ENCODE peak calls at places on chromosomes 7 and 10, in seven cellular contexts. H is GM23338, A is hepatocyte, F is SK-N-SH, N is PC-3, J is MM.1S, E is HCT116. P is an unnamed sample.

GRCh38 chr10:84026821-84027257 is 112.5 kb upstream of the GHITM start:
- DNase-seq in A (peak; percentile 34), H (peak; percentile 73), J (no peak), E (peak; percentile 7), F (peak; percentile 35), N (peak; percentile 20), P (peak; percentile 30)

GRCh38 chr7:36045830-36046341 is 107.2 kb upstream of the EEPD1 start:
- DNase-seq in N (no peak), F (no peak), H (peak; percentile 29), E (no peak), J (no peak), A (no peak), P (no peak)

GRCh38 chr10:44063686-44064085 is 321.2 kb downstream of the CXCL12 start:
- DNase-seq in J (no peak), H (no peak), F (no peak), N (no peak), A (no peak), E (no peak), P (no peak)

GRCh38 chr7:4791738-4792536 is 16.5 kb downstream of the AP5Z1 start:
- DNase-seq in J (no peak), A (peak; percentile 50), E (peak; percentile 26), N (no peak), H (peak; percentile 96), F (peak; percentile 96), P (peak; percentile 37)

GRCh38 chr7:45324683-45325237 is 167.2 kb downstream of the RAMP3 start:
- DNase-seq in A (peak; percentile 49), E (no peak), F (no peak), H (no peak), J (no peak), N (no peak), P (no peak)

GRCh38 chr10:93071674-93072224 is 1.9 kb upstream of the CYP26A1 start:
- DNase-seq in N (peak; percentile 64), J (peak; percentile 55), E (no peak), F (peak; percentile 80), H (peak; percentile 86), A (peak; percentile 48), P (no peak)

GRCh38 chr7:128076831-128077271 is 45.6 kb upstream of the LRRC4 start:
- DNase-seq in N (no peak), J (no peak), E (no peak), F (peak; percentile 71), A (peak; percentile 26), H (no peak), P (no peak)

GRCh38 chr10:52437205-52437646 is 123.1 kb downstream of the DKK1 start:
- DNase-seq in H (no peak), E (no peak), F (no peak), A (no peak), J (peak; percentile 85), N (no peak), P (no peak)

GRCh38 chr7:70663680-70664079 is 468.3 kb upstream of the GALNT17 start:
- DNase-seq in N (no peak), A (no peak), H (no peak), J (no peak), E (no peak), F (no peak), P (no peak)

GRCh38 chr10:74021248-74022055 is 23.5 kb downstream of the VCL start:
- DNase-seq in E (no peak), N (peak; percentile 89), H (no peak), J (no peak), A (peak; percentile 51), F (peak; percentile 17), P (no peak)

GRCh38 chr7:80724249-80724871 is 85.9 kb downstream of the CD36 start:
- DNase-seq in H (peak; percentile 68), A (peak; percentile 18), E (no peak), J (no peak), F (no peak), N (peak; percentile 6), P (no peak)

GRCh38 chr10:48523820-48524758 is 80.8 kb downstream of the ARHGAP22 start:
- DNase-seq in A (peak; percentile 23), F (peak; percentile 95), N (peak; percentile 37), E (no peak), J (no peak), H (peak; percentile 75), P (no peak)

GRCh38 chr7:151078233-151079040 is 2.2 kb downstream of the FASTK start:
- DNase-seq in E (no peak), A (peak; percentile 73), J (no peak), F (no peak), H (no peak), N (no peak), P (no peak)

GRCh38 chr7:151077705-151078232 is 2.8 kb downstream of the FASTK start:
- DNase-seq in E (no peak), F (no peak), A (no peak), H (no peak), J (no peak), N (no peak), P (no peak)

GRCh38 chr7:151075978-151076426 is 4.6 kb downstream of the FASTK start:
- DNase-seq in A (no peak), J (no peak), N (no peak), F (no peak), E (no peak), H (no peak), P (no peak)

GRCh38 chr7:151075662-151075971 is 5.0 kb downstream of the FASTK start:
- DNase-seq in A (no peak), N (no peak), J (no peak), H (no peak), E (no peak), F (no peak), P (no peak)

DNA sequence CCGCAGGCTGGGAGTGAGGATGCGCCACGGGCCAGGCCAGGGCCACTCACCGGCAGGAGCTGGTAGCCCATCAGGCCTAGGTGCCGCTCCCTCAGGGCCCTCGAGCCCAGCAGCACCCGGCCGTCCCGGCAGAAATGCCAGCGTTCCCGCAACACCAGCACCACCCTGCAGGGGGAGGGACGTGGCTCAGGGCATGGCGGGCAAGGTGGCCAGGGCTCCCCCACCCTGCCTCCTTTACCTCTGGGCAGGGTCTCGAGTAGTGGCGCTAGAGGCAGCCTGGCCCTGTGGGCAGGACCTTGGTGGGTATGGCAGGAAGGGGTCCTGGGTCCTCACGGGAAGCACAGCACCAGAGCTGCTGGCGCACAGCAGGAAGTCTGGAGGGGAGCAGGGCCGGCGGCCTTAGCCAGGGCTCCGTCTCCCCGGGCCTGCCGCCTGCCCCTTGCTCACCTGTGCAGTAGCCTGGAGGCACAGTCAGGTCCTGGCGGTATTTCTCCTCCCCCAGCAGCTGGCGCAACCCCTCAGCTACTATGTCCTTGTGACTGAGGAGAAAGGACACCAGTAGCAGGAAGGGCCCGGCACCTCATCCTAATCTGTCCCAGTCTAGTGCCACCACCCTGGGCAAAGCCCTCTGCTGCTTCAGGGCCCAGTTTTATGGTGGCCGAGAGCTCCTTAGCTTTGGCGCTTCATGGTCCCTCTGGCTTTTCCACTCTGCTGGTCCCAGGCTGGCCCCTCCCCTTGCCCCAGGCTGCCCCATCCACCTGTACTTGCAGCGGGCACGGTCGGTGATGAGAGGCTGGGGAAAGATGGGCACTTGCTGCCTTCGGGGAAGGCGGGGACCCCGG is 3.5 kb downstream of the FASTK start:
- DNase-seq in J (no peak), A (no peak), E (no peak), H (peak; percentile 85), N (peak; percentile 43), F (peak; percentile 85), P (no peak)
- TF ChIP-seq EZH2phosphoT487 in J (no peak), A (no peak), E (no peak), H (no peak), N (no peak), F (no peak), P (no peak)

GRCh38 chr10:3787001-3787400 is 2.0 kb upstream of the KLF6 start:
- DNase-seq in F (no peak), N (peak; percentile 46), J (no peak), H (no peak), E (no peak), A (no peak), P (no peak)

GRCh38 chr10:3785251-3785848 is 341 bp upstream of the KLF6 start:
- DNase-seq in A (peak; percentile 99), F (peak; percentile 100), J (peak; percentile 98), E (peak; percentile 91), N (peak; percentile 91), H (peak; percentile 96), P (peak; percentile 99)

GRCh38 chr10:3787816-3788215 is 2.8 kb upstream of the KLF6 start:
- DNase-seq in N (no peak), A (no peak), F (no peak), H (no peak), J (no peak), E (no peak), P (no peak)

GRCh38 chr10:3785849-3786290 is 861 bp upstream of the KLF6 start:
- DNase-seq in N (no peak), A (peak; percentile 48), F (peak; percentile 67), H (peak; percentile 62), E (no peak), J (peak; percentile 47), P (peak; percentile 53)

DNA sequence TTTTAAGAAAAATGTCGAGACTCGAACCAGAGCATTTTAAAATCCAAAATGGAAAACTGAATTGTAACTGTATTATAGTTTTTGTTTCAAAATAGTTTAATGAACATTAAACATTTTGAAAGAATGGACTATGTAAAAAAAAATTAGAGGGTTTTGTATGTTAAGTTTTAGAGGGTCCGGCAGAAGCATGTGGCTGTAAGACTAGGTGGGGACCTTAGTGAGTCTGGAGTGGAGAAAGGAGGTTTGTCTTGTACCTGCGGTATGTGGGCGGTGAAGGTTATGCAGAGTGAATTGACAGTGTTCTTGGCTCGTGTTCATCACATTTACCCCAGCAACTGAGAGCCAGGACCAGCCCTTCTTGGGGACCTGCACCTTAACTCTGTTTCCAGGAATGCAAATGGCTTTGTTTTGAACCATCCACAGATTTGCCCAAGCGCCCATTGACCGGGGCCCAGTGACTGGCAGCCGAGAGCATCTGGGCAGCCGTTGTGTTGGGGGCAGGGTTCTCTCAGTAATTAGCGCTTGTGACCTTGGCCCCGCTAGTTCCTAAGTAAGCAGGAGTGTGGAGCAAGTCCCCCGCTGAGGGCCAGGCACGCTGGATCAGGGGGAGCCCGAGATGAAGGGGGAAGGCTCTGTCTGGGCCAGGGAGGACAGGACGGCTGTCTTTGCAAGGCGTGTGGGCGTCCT is 1.4 kb upstream of the KLF6 start:
- DNase-seq in N (no peak), F (no peak), J (no peak), E (peak; percentile 71), H (peak; percentile 84), A (peak; percentile 70), P (peak; percentile 33)
- TF ChIP-seq EZH2phosphoT487 in N (no peak), F (no peak), J (no peak), E (no peak), H (no peak), A (no peak), P (no peak)

GRCh38 chr7:46534593-46535271 is 613.7 kb upstream of the IGFBP3 start:
- DNase-seq in N (no peak), J (no peak), E (no peak), H (peak; percentile 41), F (no peak), A (no peak), P (no peak)
- TF ChIP-seq EZH2phosphoT487 in N (no peak), J (no peak), E (no peak), H (no peak), F (no peak), A (no peak), P (no peak)

GRCh38 chr7:29045258-29046095 is 87.3 kb upstream of the TRIL start:
- DNase-seq in H (no peak), A (no peak), N (peak; percentile 60), F (no peak), J (no peak), E (no peak), P (no peak)
- TF ChIP-seq EZH2phosphoT487 in H (no peak), A (no peak), N (no peak), F (no peak), J (no peak), E (no peak), P (no peak)